ENCODE peak calls at places on chromosomes 1 and 21, in six cellular contexts. L is stomach, X is K562, K is coronary artery, V is heart left ventricle, I is A549. U is an unnamed sample.

GRCh38 chr1:210633636-210634035 is 304.9 kb downstream of the HHAT start:
- DNase-seq in I (no peak), X (no peak), K (no peak), V (peak), L (no peak), U (no peak)

GRCh38 chr1:3520419-3521378 is 66.2 kb downstream of the ARHGEF16 start:
- DNase-seq in L (no peak), K (no peak), X (no peak), V (no peak), I (no peak), U (no peak)

GRCh38 chr1:209890606-209891330 is 47.2 kb upstream of the SYT14 start:
- DNase-seq in I (no peak), L (no peak), X (no peak), K (no peak), V (no peak), U (no peak)

GRCh38 chr1:177983824-177984528 is 14.1 kb upstream of the SEC16B start:
- DNase-seq in L (no peak), X (peak), I (no peak), V (peak), K (peak), U (no peak)

GRCh38 chr1:26363549-26364448 is 8.8 kb downstream of the ZNF683 start:
- DNase-seq in L (peak), K (no peak), V (peak), I (peak), X (peak), U (peak)

GRCh38 chr1:205813755-205814058 is 709 bp upstream of the SLC41A1 start:
- DNase-seq in X (no peak), I (no peak), K (no peak), V (no peak), L (no peak), U (no peak)

GRCh38 chr1:12711421-12712005 is 4.4 kb upstream of the AADACL3 start:
- DNase-seq in V (no peak), L (no peak), I (no peak), K (no peak), X (no peak), U (no peak)

GRCh38 chr1:34597877-34598514 is 156.9 kb upstream of the GJB5 start:
- DNase-seq in L (peak), V (peak), X (peak), K (no peak), I (peak), U (peak)

GRCh38 chr1:180611016-180611930 is 20.5 kb upstream of the XPR1 start:
- DNase-seq in I (no peak), K (no peak), V (no peak), L (no peak), X (peak), U (no peak)

GRCh38 chr1:220410681-220411080 is 117.3 kb upstream of the MARK1 start:
- DNase-seq in K (no peak), L (no peak), I (no peak), X (no peak), V (no peak), U (no peak)

GRCh38 chr1:104646233-104646632 is 896.5 kb downstream of the AMY1C start:
- DNase-seq in V (no peak), L (no peak), K (no peak), X (no peak), I (no peak), U (no peak)

GRCh38 chr1:201128476-201128875 is 1.5 kb upstream of the ASCL5 start:
- DNase-seq in V (no peak), X (no peak), K (no peak), I (no peak), L (no peak), U (no peak)

GRCh38 chr1:28115267-28115666 is 26.9 kb upstream of the EYA3 start:
- DNase-seq in K (no peak), X (peak), I (no peak), V (no peak), L (no peak), U (no peak)

GRCh38 chr21:31326478-31327247 is 17.4 kb downstream of the TIAM1 start:
- DNase-seq in V (no peak), K (no peak), I (no peak), L (no peak), X (no peak), U (no peak)

DNA sequence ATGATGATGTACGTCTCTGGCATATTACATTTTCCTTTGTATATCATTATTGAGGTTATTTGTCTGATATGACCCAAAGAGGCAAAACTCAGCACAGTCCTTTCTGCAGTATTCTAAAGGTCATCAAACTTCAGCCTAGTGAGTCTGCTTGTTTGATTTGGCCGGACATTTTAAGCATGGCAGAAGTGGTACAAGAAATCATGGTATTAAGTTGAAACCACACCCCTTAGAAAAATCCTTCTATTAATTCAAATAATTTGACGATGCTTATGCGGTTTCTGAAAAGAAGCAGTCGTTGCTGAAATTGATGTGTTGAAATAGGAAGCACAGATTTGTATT is 5.1 kb downstream of the ETS2 start:
- DNase-seq in I (no peak), L (no peak), K (no peak), V (no peak), X (no peak), U (no peak)
- H3K4me3 ChIP-seq in I (peak), L (no peak), K (no peak), V (no peak), X (no peak), U (peak)

DNA sequence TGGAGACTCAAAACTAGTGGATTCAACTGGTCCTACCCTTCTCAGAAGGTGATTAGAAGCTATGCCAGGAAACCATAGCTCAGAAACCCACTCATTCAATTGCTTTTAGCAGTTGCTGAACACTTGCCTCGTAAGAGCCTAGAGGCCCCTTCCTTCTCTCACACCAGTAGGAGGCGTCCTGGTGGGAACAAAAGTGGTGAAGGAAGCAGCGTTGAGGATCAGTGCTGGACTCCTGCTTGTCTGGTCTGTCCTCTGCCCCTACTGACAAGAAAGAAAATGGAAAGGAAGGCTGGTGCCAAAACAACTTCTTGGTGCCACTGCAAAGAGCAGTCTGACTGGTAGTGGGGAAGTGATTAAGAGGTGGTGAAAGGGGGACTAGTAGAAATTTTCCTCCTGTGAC is 269.7 kb downstream of the LMO4 start:
- DNase-seq in V (no peak), L (no peak), X (peak), I (no peak), K (no peak), U (no peak)
- TF ChIP-seq CTCF in V (no peak), L (no peak), X (peak), I (no peak), K (no peak), U (peak)

GRCh38 chr1:60573726-60574409 is 500.3 kb upstream of the C1orf87 start:
- DNase-seq in X (no peak), V (no peak), K (no peak), I (no peak), L (no peak), U (no peak)
- H3K27ac ChIP-seq in X (no peak), V (no peak), K (peak), I (no peak), L (no peak), U (no peak)

GRCh38 chr1:117051224-117052064 is 8.7 kb upstream of the TTF2 start:
- DNase-seq in I (no peak), L (peak), K (no peak), X (peak), V (no peak), U (no peak)
- H3K4me3 ChIP-seq in I (no peak), L (peak), K (no peak), X (no peak), V (peak), U (peak)

GRCh38 chr1:43653339-43653738 is 3.4 kb downstream of the KDM4A start:
- DNase-seq in V (no peak), I (peak), K (no peak), L (no peak), X (peak), U (no peak)
- TF ChIP-seq CTCF in V (peak), I (no peak), K (no peak), L (no peak), X (peak), U (no peak)

GRCh38 chr1:246218686-246219085 is 288.4 kb downstream of the SMYD3 start:
- DNase-seq in L (no peak), K (no peak), I (no peak), V (no peak), X (no peak), U (no peak)
- H3K27ac ChIP-seq in L (no peak), K (no peak), I (no peak), V (no peak), X (no peak), U (no peak)

GRCh38 chr1:2212167-2212541 is 16.0 kb upstream of the SKI start:
- DNase-seq in V (no peak), K (no peak), I (no peak), X (no peak), L (no peak), U (no peak)
- H3K4me3 ChIP-seq in V (peak), K (peak), I (peak), X (no peak), L (peak), U (peak)